ENCODE peak calls at places on chromosomes 6 and 20, in nine cellular contexts. M is right lobe of liver, K is tibial nerve, Z is HCT116, X is body of pancreas, V is suprapubic skin, P is GM12892, L is esophagus squamous epithelium, A is transverse colon. G is an unnamed sample.

GRCh38 chr20:51750037-51750769 is 18.0 kb downstream of the ATP9A start:
- DNase-seq in M (peak; percentile 94), K (no peak), Z (peak; percentile 96), X (peak; percentile 92), V (no peak), P (no peak), L (no peak), A (peak; percentile 89), G (no peak)

GRCh38 chr6:30684386-30685156 is 1.9 kb downstream of the PPP1R18 start:
- DNase-seq in M (peak; percentile 77), K (no peak), Z (no peak), X (peak; percentile 57), V (no peak), P (no peak), L (no peak), A (peak; percentile 67), G (no peak)

GRCh38 chr6:153790881-153791473 is 248.1 kb upstream of the OPRM1 start:
- DNase-seq in M (no peak), K (no peak), Z (peak; percentile 15), X (peak; percentile 15), V (no peak), P (no peak), L (no peak), A (no peak), G (no peak)

GRCh38 chr6:44789061-44789460 is 401.6 kb downstream of the CDC5L start:
- DNase-seq in M (no peak), K (no peak), Z (no peak), X (no peak), V (no peak), P (no peak), L (no peak), A (no peak), G (no peak)

GRCh38 chr6:154580397-154581135 is 70.1 kb upstream of the CNKSR3 start:
- DNase-seq in M (no peak), K (no peak), Z (no peak), X (no peak), V (no peak), P (no peak), L (no peak), A (no peak), G (peak; percentile 8)

GRCh38 chr6:110939429-110939828 is 19.1 kb upstream of the GTF3C6 start:
- DNase-seq in M (no peak), K (no peak), Z (no peak), X (no peak), V (no peak), P (no peak), L (no peak), A (no peak), G (no peak)

GRCh38 chr6:11414564-11414963 is 123.0 kb upstream of the TMEM170B start:
- DNase-seq in M (no peak), K (no peak), Z (peak; percentile 57), X (no peak), V (no peak), P (no peak), L (no peak), A (no peak), G (peak; percentile 3)

GRCh38 chr6:85124472-85125428 is 325.1 kb upstream of the NT5E start:
- DNase-seq in M (no peak), K (no peak), Z (peak; percentile 15), X (no peak), V (no peak), P (no peak), L (no peak), A (no peak), G (no peak)

GRCh38 chr6:100181309-100181708 is 187.3 kb upstream of the MCHR2 start:
- DNase-seq in M (no peak), K (no peak), Z (no peak), X (no peak), V (no peak), P (no peak), L (no peak), A (no peak), G (no peak)

GRCh38 chr20:19713851-19714716 is 44.0 kb upstream of the RIN2 start:
- DNase-seq in M (no peak), K (no peak), Z (no peak), X (no peak), V (no peak), P (no peak), L (no peak), A (peak; percentile 35), G (no peak)

GRCh38 chr6:109045423-109046012 is 49.1 kb downstream of the SESN1 start:
- DNase-seq in M (no peak), K (no peak), Z (no peak), X (no peak), V (no peak), P (no peak), L (no peak), A (no peak), G (no peak)

GRCh38 chr20:32144898-32145662 is 35.6 kb downstream of the TM9SF4 start:
- DNase-seq in M (no peak), K (no peak), Z (no peak), X (no peak), V (no peak), P (no peak), L (no peak), A (no peak), G (no peak)

GRCh38 chr20:57611605-57612311 is 8.5 kb downstream of the ZBP1 start:
- DNase-seq in M (no peak), K (no peak), Z (no peak), X (peak; percentile 46), V (peak; percentile 65), P (no peak), L (no peak), A (peak; percentile 6), G (no peak)

GRCh38 chr20:25129428-25129827 is 47.5 kb upstream of the VSX1 start:
- DNase-seq in M (no peak), K (no peak), Z (no peak), X (peak; percentile 19), V (no peak), P (no peak), L (no peak), A (no peak), G (peak; percentile 47)

GRCh38 chr6:8579372-8579771 is 144.0 kb upstream of the SLC35B3 start:
- DNase-seq in M (no peak), K (no peak), Z (no peak), X (no peak), V (no peak), P (no peak), L (no peak), A (no peak), G (no peak)

GRCh38 chr6:113859349-113860164 is 2.4 kb downstream of the MARCKS start:
- DNase-seq in M (peak; percentile 63), K (peak; percentile 17), Z (no peak), X (peak; percentile 31), V (peak; percentile 81), P (no peak), L (no peak), A (peak; percentile 57), G (no peak)

GRCh38 chr6:113858067-113858604 is 991 bp downstream of the MARCKS start:
- DNase-seq in M (peak; percentile 61), K (peak; percentile 47), Z (no peak), X (peak; percentile 53), V (no peak), P (no peak), L (no peak), A (peak; percentile 54), G (no peak)

GRCh38 chr6:113857565-113858066 is 471 bp downstream of the MARCKS start:
- DNase-seq in M (peak; percentile 56), K (no peak), Z (no peak), X (peak; percentile 35), V (no peak), P (no peak), L (no peak), A (peak; percentile 29), G (no peak)

GRCh38 chr6:113860165-113860955 is 3.2 kb downstream of the MARCKS start:
- DNase-seq in M (peak; percentile 56), K (peak; percentile 16), Z (no peak), X (peak; percentile 23), V (no peak), P (no peak), L (no peak), A (peak; percentile 28), G (no peak)

GRCh38 chr6:113858605-113859348 is 1.6 kb downstream of the MARCKS start:
- DNase-seq in M (peak; percentile 92), K (peak; percentile 74), Z (peak; percentile 77), X (peak; percentile 95), V (peak; percentile 87), P (peak; percentile 89), L (peak; percentile 44), A (peak; percentile 93), G (no peak)
- TF ChIP-seq POLR2A in M (peak; percentile 81), K (peak; percentile 83), Z (peak; percentile 57), X (peak; percentile 98), V (peak; percentile 54), P (peak; percentile 97), L (no peak), A (peak; percentile 92), G (peak; percentile 10)

GRCh38 chr6:36677059-36677749 is 1.3 kb upstream of the CDKN1A start:
- DNase-seq in M (no peak), K (no peak), Z (no peak), X (no peak), V (no peak), P (no peak), L (no peak), A (no peak), G (no peak)
- TF ChIP-seq POLR2A in M (no peak), K (no peak), Z (no peak), X (no peak), V (no peak), P (peak; percentile 25), L (no peak), A (no peak), G (no peak)

DNA sequence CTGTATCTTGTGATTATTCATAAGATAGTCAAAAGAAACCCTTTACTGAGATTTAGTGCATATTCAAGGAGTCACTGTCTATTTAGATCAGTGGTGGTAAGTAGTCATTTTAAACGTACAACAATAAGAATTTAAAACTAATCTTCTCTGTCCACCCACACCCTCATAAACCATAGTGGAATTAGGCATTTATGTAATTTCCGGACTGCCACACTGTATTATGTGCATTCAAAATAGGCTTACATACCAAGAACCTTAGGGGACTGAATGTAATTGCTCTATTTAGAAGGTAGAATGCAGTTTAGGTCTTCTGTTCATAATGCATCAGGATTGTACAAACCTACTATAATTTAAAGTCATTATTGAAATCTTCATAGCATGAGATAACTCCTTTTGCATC is 685.4 kb downstream of the TENT5A start:
- DNase-seq in M (no peak), K (no peak), Z (no peak), X (no peak), V (no peak), P (no peak), L (no peak), A (no peak), G (no peak)
- TF ChIP-seq POLR2A in M (no peak), K (no peak), Z (no peak), X (no peak), V (no peak), P (no peak), L (no peak), A (no peak), G (no peak)

DNA sequence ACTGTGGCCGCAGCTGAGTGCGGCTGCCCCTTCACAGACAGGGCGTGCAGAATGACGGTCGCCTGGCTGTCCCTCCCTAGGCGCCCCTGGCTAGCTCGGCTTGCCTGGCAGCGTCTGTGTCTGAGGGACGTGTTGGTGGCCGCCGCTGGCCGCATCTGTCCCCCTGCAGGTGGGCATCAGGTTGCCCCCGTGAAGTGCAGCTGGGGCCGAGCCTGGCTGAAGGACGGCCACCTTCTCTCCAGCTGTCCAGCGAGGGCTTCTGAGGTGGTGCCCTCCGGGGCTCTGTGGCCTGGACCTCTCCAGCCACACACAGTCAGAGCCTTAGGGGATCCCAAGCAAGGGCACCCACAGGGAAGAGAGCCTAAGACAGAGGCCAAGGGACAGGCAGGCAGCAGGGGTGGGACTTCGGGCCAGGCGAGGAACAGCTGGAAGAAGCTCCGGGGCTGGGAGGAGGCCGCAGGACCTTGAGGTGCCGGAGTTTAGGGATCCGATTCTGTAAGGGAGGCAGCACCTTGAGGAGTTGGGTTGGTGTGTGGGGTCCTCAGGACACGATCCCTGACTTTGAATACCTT is 89.0 kb upstream of the EPB41L1 start:
- DNase-seq in M (peak; percentile 55), K (no peak), Z (no peak), X (peak; percentile 8), V (no peak), P (no peak), L (no peak), A (no peak), G (no peak)
- TF ChIP-seq POLR2A in M (no peak), K (no peak), Z (no peak), X (no peak), V (no peak), P (no peak), L (no peak), A (no peak), G (no peak)